ENCODE peak calls at places on chromosomes 1 and 21, in four cellular contexts. R, N, E and H are unnamed samples.

GRCh38 chr21:33057385-33057940 is 12.5 kb upstream of the OLIG1 start:
- DNase-seq in R (no peak), N (no peak), E (no peak), H (no peak)

GRCh38 chr1:153488731-153489130 is 28.3 kb upstream of the S100A7 start:
- DNase-seq in R (peak; percentile 89), N (no peak), E (no peak), H (no peak)

GRCh38 chr1:115338457-115338820 is 390 bp upstream of the NGF start:
- DNase-seq in R (no peak), N (no peak), E (no peak), H (no peak)

GRCh38 chr1:209601809-209602657 is 18.5 kb downstream of the CAMK1G start:
- DNase-seq in R (no peak), N (no peak), E (peak; percentile 74), H (peak; percentile 43)

GRCh38 chr1:28517649-28517999 is 11.8 kb downstream of the RCC1 start:
- DNase-seq in R (no peak), N (no peak), E (no peak), H (peak; percentile 60)

GRCh38 chr21:42980959-42981523 is 6.7 kb downstream of the PKNOX1 start:
- DNase-seq in R (no peak), N (no peak), E (no peak), H (no peak)

GRCh38 chr1:14413809-14414208 is 184.7 kb upstream of the KAZN start:
- DNase-seq in R (no peak), N (peak; percentile 14), E (peak; percentile 16), H (peak; percentile 44)

GRCh38 chr1:204285438-204286322 is 71.9 kb upstream of the GOLT1A start:
- DNase-seq in R (no peak), N (no peak), E (no peak), H (no peak)

GRCh38 chr1:206002833-206003532 is at the start of gene RAB7B:
- DNase-seq in R (peak; percentile 88), N (no peak), E (peak; percentile 69), H (peak; percentile 74)

GRCh38 chr1:108961752-108962486 is 1.4 kb downstream of the CLCC1 start:
- DNase-seq in R (no peak), N (no peak), E (no peak), H (no peak)

GRCh38 chr1:214637722-214638473 is 34.9 kb downstream of the CENPF start:
- DNase-seq in R (no peak), N (no peak), E (peak; percentile 75), H (peak; percentile 66)

GRCh38 chr1:232620356-232620841 is 9.5 kb downstream of the SIPA1L2 start:
- DNase-seq in R (peak; percentile 70), N (no peak), E (peak; percentile 95), H (peak; percentile 87)

GRCh38 chr1:78223417-78224215 is 177.8 kb downstream of the GIPC2 start:
- DNase-seq in R (no peak), N (peak; percentile 40), E (peak; percentile 74), H (no peak)

GRCh38 chr1:82706741-82707140 is 906.0 kb downstream of the ADGRL2 start:
- DNase-seq in R (no peak), N (no peak), E (peak; percentile 47), H (no peak)

GRCh38 chr1:53079251-53079650 is 17.2 kb downstream of the PODN start:
- DNase-seq in R (no peak), N (no peak), E (no peak), H (no peak)

GRCh38 chr1:1170891-1171550 is 2.7 kb upstream of the TTLL10 start:
- DNase-seq in R (peak; percentile 47), N (no peak), E (no peak), H (no peak)

GRCh38 chr1:113219377-113219776 is 146.4 kb downstream of the LRIG2 start:
- DNase-seq in R (no peak), N (no peak), E (no peak), H (no peak)

GRCh38 chr1:39411526-39411925 is 79.9 kb upstream of the BMP8A start:
- DNase-seq in R (no peak), N (no peak), E (peak; percentile 52), H (peak; percentile 22)

GRCh38 chr1:48552903-48553626 is 81.1 kb upstream of the SPATA6 start:
- DNase-seq in R (no peak), N (no peak), E (no peak), H (no peak)

GRCh38 chr1:40299366-40300248 is 17.5 kb downstream of the COL9A2 start:
- DNase-seq in R (no peak), N (no peak), E (peak; percentile 55), H (no peak)

GRCh38 chr21:43721939-43722338 is 3.0 kb downstream of the PDXK start:
- DNase-seq in R (no peak), N (no peak), E (no peak), H (no peak)

GRCh38 chr21:38081663-38082062 is 165.4 kb upstream of the KCNJ6 start:
- DNase-seq in R (no peak), N (no peak), E (no peak), H (no peak)

DNA sequence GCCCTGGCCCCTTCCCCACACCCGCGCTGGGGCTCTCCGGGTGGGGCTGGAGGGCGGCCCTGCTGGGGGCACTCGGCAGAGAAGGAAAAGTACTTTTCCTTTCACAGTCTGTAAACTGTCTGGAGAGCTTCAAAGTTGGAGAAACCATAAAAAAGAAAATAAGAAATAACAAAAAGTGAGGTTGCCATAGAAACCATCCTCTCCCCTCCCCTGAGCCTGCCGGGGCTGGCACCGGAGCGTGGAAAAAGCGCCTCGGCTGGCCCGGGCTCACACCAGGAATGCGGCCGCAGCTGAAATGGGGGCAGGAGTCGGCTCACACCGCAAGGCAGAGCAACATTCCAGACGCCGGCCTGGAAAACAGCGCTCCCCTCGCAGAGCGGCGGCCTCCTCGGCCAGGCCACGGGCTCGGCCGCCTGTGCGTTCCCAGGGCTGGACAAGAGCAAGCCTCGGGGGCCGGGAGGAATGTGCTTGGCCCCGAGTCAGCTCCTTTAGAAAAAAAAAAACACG is 69.2 kb downstream of the MORN1 start:
- DNase-seq in R (peak; percentile 94), N (peak; percentile 54), E (peak; percentile 82), H (peak; percentile 94)
- TF ChIP-seq CTCF in R (peak; percentile 8), N (peak; percentile 34), E (no peak), H (peak; percentile 20)

GRCh38 chr1:54995013-54995760 is 3.5 kb upstream of the BSND start:
- DNase-seq in R (no peak), N (no peak), E (no peak), H (no peak)

GRCh38 chr1:54997711-54997986 is 1.1 kb upstream of the BSND start:
- DNase-seq in R (no peak), N (no peak), E (no peak), H (no peak)

GRCh38 chr1:54995835-54996234 is 2.9 kb upstream of the BSND start:
- DNase-seq in R (no peak), N (no peak), E (no peak), H (no peak)

GRCh38 chr1:54996869-54997710 is 1.6 kb upstream of the BSND start:
- DNase-seq in R (no peak), N (no peak), E (peak; percentile 10), H (no peak)

DNA sequence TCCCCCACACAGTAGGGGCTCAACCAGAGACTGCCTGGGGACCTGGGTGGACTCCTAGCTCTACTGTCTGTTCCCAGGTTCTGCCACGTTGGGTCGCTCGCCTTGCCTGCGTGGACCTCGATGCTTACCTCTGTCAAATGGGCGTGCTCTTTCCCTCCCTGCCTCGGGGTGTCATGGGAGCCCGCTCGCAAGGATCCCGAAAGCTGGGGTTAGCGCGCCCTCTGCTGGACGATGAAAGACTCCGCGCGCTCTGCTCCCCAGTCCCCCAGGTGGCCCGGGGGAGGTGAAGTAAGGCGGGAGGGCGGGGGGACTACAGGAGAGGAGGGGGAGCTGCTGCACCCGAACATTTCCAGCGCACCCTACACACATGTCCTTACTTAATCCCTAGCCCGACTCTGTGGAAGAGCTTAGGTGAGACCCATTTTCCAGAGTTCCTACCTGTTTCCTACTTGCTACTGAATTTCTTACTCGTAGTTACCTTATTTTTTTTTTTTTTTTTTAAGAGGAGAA is 2.3 kb upstream of the BSND start:
- DNase-seq in R (peak; percentile 83), N (no peak), E (peak; percentile 56), H (peak; percentile 53)
- H3K4me3 ChIP-seq in R (no peak overlapping the region), N (no peak overlapping the region), E (no peak overlapping the region), H (no peak overlapping the region)

GRCh38 chr1:103267893-103268292 is 159.6 kb upstream of the COL11A1 start:
- DNase-seq in R (no peak), N (no peak), E (no peak), H (no peak)
- TF ChIP-seq CTCF in R (no peak), N (no peak), E (no peak), H (peak; percentile 22)

GRCh38 chr1:24694380-24694843 is 50.8 kb upstream of the CLIC4 start:
- DNase-seq in R (no peak), N (no peak), E (peak; percentile 72), H (peak; percentile 99)
- H3K4me3 ChIP-seq in R (no peak overlapping the region), N (no peak overlapping the region), E (no peak overlapping the region), H (no peak overlapping the region)

DNA sequence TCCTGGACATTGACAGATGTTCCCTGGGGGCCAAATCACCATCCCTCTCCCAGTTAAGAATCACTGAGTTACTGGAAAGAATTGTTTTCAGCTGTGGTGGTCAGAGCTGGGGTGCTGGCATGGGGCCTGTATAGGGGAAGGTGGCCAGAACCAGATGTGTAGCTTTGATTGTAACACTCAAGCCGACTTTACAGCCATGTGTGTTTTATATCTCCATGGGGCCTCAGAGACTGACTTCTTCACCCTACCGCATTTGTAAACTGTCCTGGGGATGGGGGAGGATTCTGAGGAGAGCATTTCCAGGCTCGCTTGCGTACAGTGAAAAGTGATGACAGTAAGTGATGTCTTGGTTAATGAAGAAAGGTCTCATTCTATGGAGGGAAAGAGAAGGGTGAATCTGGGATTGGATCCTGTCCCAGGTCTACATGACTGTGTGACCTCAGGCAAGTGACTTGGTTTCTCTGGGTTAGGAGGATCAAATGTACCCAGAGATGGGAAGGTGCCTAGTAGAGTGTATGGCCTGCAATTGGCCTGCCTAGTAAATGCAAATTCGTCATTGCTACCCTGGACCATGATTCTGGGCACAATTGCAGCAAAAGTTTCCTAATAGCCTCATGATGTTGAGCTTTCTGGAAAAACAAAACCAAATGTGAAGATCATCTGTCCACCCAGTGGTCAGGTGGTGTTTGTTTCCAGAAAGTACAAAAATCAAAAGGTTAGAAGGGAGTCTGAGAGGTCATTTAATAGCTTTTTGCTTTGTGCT is 49.7 kb upstream of the RCC2 start:
- DNase-seq in R (no peak), N (no peak), E (peak; percentile 59), H (peak; percentile 94)
- TF ChIP-seq CTCF in R (no peak), N (no peak), E (no peak), H (no peak)

GRCh38 chr1:172845371-172845770 is 186.5 kb downstream of the FASLG start:
- DNase-seq in R (no peak), N (no peak), E (no peak), H (peak; percentile 65)
- H3K4me3 ChIP-seq in R (no peak overlapping the region), N (no peak overlapping the region), E (no peak overlapping the region), H (no peak overlapping the region)

GRCh38 chr1:16153999-16154673 is 1.7 kb downstream of the EPHA2 start:
- DNase-seq in R (no peak), N (no peak), E (no peak), H (no peak)

GRCh38 chr1:16158025-16158424 is 2.2 kb upstream of the EPHA2 start:
- DNase-seq in R (no peak), N (no peak), E (no peak), H (no peak)

GRCh38 chr1:16156848-16157495 is 1.1 kb upstream of the EPHA2 start:
- DNase-seq in R (no peak), N (no peak), E (no peak), H (no peak)

GRCh38 chr1:16153110-16153998 is 2.5 kb downstream of the EPHA2 start:
- DNase-seq in R (no peak), N (no peak), E (no peak), H (peak; percentile 45)

GRCh38 chr1:16155537-16156410 is at the start of gene EPHA2:
- DNase-seq in R (peak; percentile 90), N (no peak), E (peak; percentile 83), H (peak; percentile 90)
- TF ChIP-seq CTCF in R (no peak), N (no peak), E (no peak), H (no peak)